ENCODE peak calls at places on chromosomes 2 and 18, in ten cellular contexts. A is iris pigment epithelial cell, S is NCI-H1092, W is mesendoderm, O is ACHN, F is lower lobe of right lung, B is HCT116, N is cardiac fibroblast, X is amygdala, T is NCI-H2171 treated with DMSO at 0.1 percent for 48 hours. R is an unnamed sample.

GRCh38 chr18:67425724-67426123 is 90.8 kb downstream of the DSEL start:
- DNase-seq in A (peak), S (no peak), W (no peak), O (peak), F (no peak), B (no peak), N (peak), X (no peak), T (no peak), R (no peak)

GRCh38 chr2:67272195-67272594 is 124.9 kb upstream of the ETAA1 start:
- DNase-seq in A (peak), S (no peak), W (no peak), O (no peak), F (no peak), B (no peak), N (no peak), X (no peak), T (no peak), R (no peak)

GRCh38 chr2:29398384-29399237 is 283.4 kb downstream of the CLIP4 start:
- DNase-seq in A (no peak), S (no peak), W (peak), O (no peak), F (no peak), B (no peak), N (no peak), X (no peak), T (no peak), R (no peak)

GRCh38 chr2:24204505-24204904 is 29.7 kb downstream of the FAM228A start:
- DNase-seq in A (no peak), S (no peak), W (no peak), O (no peak), F (no peak), B (no peak), N (no peak), X (no peak), T (no peak), R (no peak)

GRCh38 chr2:109128466-109129355 is at the start of gene SH3RF3:
- DNase-seq in A (peak), S (no peak), W (peak), O (peak), F (peak), B (no peak), N (peak), X (peak), T (peak), R (no peak)

GRCh38 chr18:52615943-52616342 is 275.9 kb downstream of the DCC start:
- DNase-seq in A (no peak), S (no peak), W (no peak), O (no peak), F (no peak), B (no peak), N (no peak), X (no peak), T (no peak), R (no peak)

GRCh38 chr2:210363261-210363660 is 48.3 kb upstream of the MYL1 start:
- DNase-seq in A (no peak), S (no peak), W (peak), O (peak), F (no peak), B (no peak), N (no peak), X (no peak), T (no peak), R (no peak)

GRCh38 chr2:121387591-121388325 is 102.8 kb upstream of the TFCP2L1 start:
- DNase-seq in A (peak), S (no peak), W (no peak), O (peak), F (no peak), B (no peak), N (no peak), X (no peak), T (no peak), R (no peak)

GRCh38 chr18:33751613-33752221 is 173.7 kb downstream of the ASXL3 start:
- DNase-seq in A (peak), S (peak), W (peak), O (peak), F (no peak), B (no peak), N (peak), X (no peak), T (peak), R (no peak)

GRCh38 chr2:53740170-53740569 is 27.4 kb upstream of the CHAC2 start:
- DNase-seq in A (peak), S (no peak), W (peak), O (peak), F (no peak), B (peak), N (peak), X (no peak), T (peak), R (no peak)